ENCODE peak calls at places on chromosomes 11 and 22, in seven cellular contexts. X is activated CD4-positive, alpha-beta T cell treated with anti-CD3 and anti-CD28 coated beads for 36 hours; F is effector memory CD8-positive, alpha-beta T cell; I is NCI-H2081; V is fibroblast of pulmonary artery; Z is epithelial cell of esophagus; T is DMS153. H is an unnamed sample.

GRCh38 chr11:64000026-64000739 is 13.9 kb downstream of the OTUB1 start:
- DNase-seq in V (peak; percentile 75), X (peak; percentile 86), Z (peak; percentile 79), F (peak; percentile 70), I (no peak), T (peak; percentile 55), H (peak; percentile 67)

GRCh38 chr11:44469412-44469811 is 96.1 kb upstream of the CD82 start:
- DNase-seq in T (no peak), X (no peak), F (no peak), Z (no peak), I (no peak), V (no peak), H (no peak)

GRCh38 chr11:70523384-70524095 is 125.2 kb downstream of the CTTN start:
- DNase-seq in X (no peak), I (no peak), F (no peak), T (no peak), V (no peak), Z (no peak), H (no peak)

GRCh38 chr11:62647609-62648005 is 1.2 kb upstream of the GANAB start:
- DNase-seq in F (no peak), I (no peak), T (no peak), Z (no peak), V (no peak), X (no peak), H (no peak)

GRCh38 chr22:50041361-50042065 is 16.6 kb downstream of the TTLL8 start:
- DNase-seq in X (no peak), Z (no peak), T (no peak), V (no peak), F (no peak), I (no peak), H (no peak)

GRCh38 chr11:68145120-68145866 is 24.1 kb upstream of the CHKA start:
- DNase-seq in I (no peak), Z (peak; percentile 45), F (no peak), T (no peak), X (no peak), V (no peak), H (no peak)

GRCh38 chr22:36180038-36180880 is 19.7 kb upstream of the APOL3 start:
- DNase-seq in T (peak; percentile 59), I (peak; percentile 11), V (peak; percentile 80), X (peak; percentile 92), Z (peak; percentile 61), F (peak; percentile 85), H (peak; percentile 80)

GRCh38 chr11:59849129-59849528 is 3.8 kb upstream of the CBLIF start:
- DNase-seq in T (no peak), F (no peak), Z (no peak), V (no peak), X (no peak), I (no peak), H (no peak)

GRCh38 chr11:20864628-20865027 is 195.2 kb downstream of the NELL1 start:
- DNase-seq in F (no peak), V (no peak), Z (no peak), I (no peak), X (no peak), T (no peak), H (no peak)

GRCh38 chr11:119727523-119728081 is 1.4 kb downstream of the NECTIN1 start:
- DNase-seq in X (peak; percentile 48), Z (peak; percentile 39), V (no peak), F (peak; percentile 18), T (no peak), I (peak; percentile 14), H (peak; percentile 55)

GRCh38 chr22:17846326-17846992 is 72.2 kb upstream of the BID start:
- DNase-seq in I (no peak), Z (no peak), F (no peak), X (no peak), T (no peak), V (no peak), H (no peak)

GRCh38 chr11:86740628-86741488 is 59.5 kb upstream of the PRSS23 start:
- DNase-seq in X (peak; percentile 60), V (peak; percentile 98), Z (peak; percentile 94), I (no peak), T (peak; percentile 44), F (no peak), H (no peak)

GRCh38 chr11:66478823-66479740 is 1.2 kb upstream of the DPP3 start:
- DNase-seq in I (peak; percentile 27), V (peak; percentile 37), F (peak; percentile 10), T (no peak), X (peak; percentile 51), Z (peak; percentile 48), H (peak; percentile 17)

GRCh38 chr11:72831521-72832300 is 17.5 kb downstream of the ATG16L2 start:
- DNase-seq in V (peak; percentile 82), T (peak; percentile 36), F (peak; percentile 52), X (peak; percentile 75), I (peak; percentile 81), Z (peak; percentile 67), H (peak; percentile 29)

GRCh38 chr22:39084666-39085065 is 7.6 kb downstream of the APOBEC3G start:
- DNase-seq in I (no peak), Z (no peak), F (no peak), V (no peak), X (no peak), T (no peak), H (no peak)

GRCh38 chr11:437228-437870 is 4.5 kb downstream of the ANO9 start:
- DNase-seq in V (no peak), X (no peak), T (no peak), Z (no peak), I (no peak), F (no peak), H (no peak)

GRCh38 chr11:111539426-111540113 is 950 bp upstream of the LAYN start:
- DNase-seq in I (no peak), T (no peak), X (peak; percentile 57), V (no peak), Z (peak; percentile 54), F (no peak), H (peak; percentile 70)

GRCh38 chr11:87879118-87879517 is 296.1 kb downstream of the RAB38 start:
- DNase-seq in F (no peak), I (no peak), Z (peak; percentile 3), X (no peak), V (peak; percentile 27), T (no peak), H (no peak)

GRCh38 chr11:124294697-124295096 is 19.1 kb downstream of the OR8D1 start:
- DNase-seq in T (no peak), V (no peak), X (no peak), Z (no peak), F (no peak), I (no peak), H (no peak)

GRCh38 chr22:37021710-37022482 is 2.4 kb downstream of the MPST start:
- DNase-seq in T (no peak), Z (peak; percentile 65), X (peak; percentile 77), V (peak; percentile 50), I (no peak), F (peak; percentile 46), H (peak; percentile 35)

GRCh38 chr11:134207538-134208239 is 16.1 kb downstream of the NCAPD3 start:
- DNase-seq in I (peak; percentile 45), V (peak; percentile 36), X (peak; percentile 81), T (no peak), Z (peak; percentile 40), F (peak; percentile 71), H (peak; percentile 46)

GRCh38 chr11:45839204-45839603 is 8.1 kb upstream of the CRY2 start:
- DNase-seq in Z (no peak), T (no peak), F (no peak), I (no peak), V (no peak), X (no peak), H (no peak)

GRCh38 chr11:17208257-17208999 is 642 bp upstream of the PIK3C2A start:
- DNase-seq in V (peak; percentile 77), F (no peak), Z (peak; percentile 85), I (peak; percentile 79), X (peak; percentile 71), T (peak; percentile 75), H (no peak)

GRCh38 chr22:23146842-23147205 is 1.5 kb downstream of the RAB36 start:
- DNase-seq in F (no peak), T (no peak), X (no peak), Z (no peak), V (peak; percentile 10), I (no peak), H (no peak)

GRCh38 chr11:26993965-26994446 is at the start of gene FIBIN:
- DNase-seq in F (no peak), I (no peak), T (no peak), V (peak; percentile 83), Z (peak; percentile 31), X (no peak), H (no peak)

GRCh38 chr22:27978875-27979274 is 59.8 kb upstream of the PITPNB start:
- DNase-seq in F (no peak), T (no peak), X (no peak), Z (no peak), V (no peak), I (no peak), H (no peak)

GRCh38 chr11:62152245-62153086 is 28.7 kb downstream of the INCENP start:
- DNase-seq in I (no peak), X (no peak), F (no peak), T (no peak), Z (no peak), V (no peak), H (no peak)

GRCh38 chr11:75325713-75326438 is 25.6 kb downstream of the ARRB1 start:
- DNase-seq in X (peak; percentile 87), F (no peak), T (no peak), I (no peak), Z (peak; percentile 97), V (peak; percentile 91), H (no peak)

GRCh38 chr11:33317662-33318061 is 60.5 kb downstream of the HIPK3 start:
- DNase-seq in I (no peak), Z (peak; percentile 67), X (no peak), T (no peak), V (no peak), F (no peak), H (no peak)

GRCh38 chr11:67367836-67368227 is 5.6 kb downstream of the CLCF1 start:
- DNase-seq in Z (no peak), F (no peak), I (no peak), X (no peak), V (no peak), T (no peak), H (no peak)

GRCh38 chr11:134535029-134536025 is 123.3 kb upstream of the B3GAT1 start:
- DNase-seq in V (no peak), Z (no peak), T (no peak), X (no peak), F (no peak), I (no peak), H (no peak)

GRCh38 chr22:37330200-37331033 is 48.1 kb downstream of the CYTH4 start:
- DNase-seq in T (peak; percentile 28), F (no peak), X (peak; percentile 80), V (peak; percentile 84), Z (peak; percentile 93), I (no peak), H (no peak)

GRCh38 chr11:16512163-16512562 is 155.8 kb upstream of the SOX6 start:
- DNase-seq in F (no peak), Z (no peak), I (no peak), X (no peak), T (no peak), V (no peak), H (no peak)

H was measured in CD8-positive, alpha-beta memory T cell.